ENCODE peak calls at places on chromosomes 2 and 18, in seven cellular contexts. One of them, this sample, is unnamed.

GRCh38 chr2:157785200-157785599 is 90.9 kb downstream of the ACVR1 start:
- DNase-seq in dorsolateral prefrontal cortex: no peak
- DNase-seq in GM13977: no peak
- DNase-seq in NCI-H2171: no peak
- DNase-seq in stimulated activated CD8-positive, alpha-beta memory T cell treated with anti-CD3 and anti-CD28 coated beads, Interleukin-12 subunit alpha, Interleukin-12 subunit beta, amount 100 ng/mL, for 1 hour: no peak
- DNase-seq in T-helper 2 cell: no peak
- DNase-seq in GM03348: no peak
- DNase-seq in this sample: peak

GRCh38 chr2:223725494-223725893 is 111.9 kb downstream of the AP1S3 start:
- DNase-seq in dorsolateral prefrontal cortex: peak
- DNase-seq in GM13977: no peak
- DNase-seq in NCI-H2171: no peak
- DNase-seq in stimulated activated CD8-positive, alpha-beta memory T cell treated with anti-CD3 and anti-CD28 coated beads, Interleukin-12 subunit alpha, Interleukin-12 subunit beta, amount 100 ng/mL, for 1 hour: no peak
- DNase-seq in T-helper 2 cell: no peak
- DNase-seq in GM03348: peak
- DNase-seq in this sample: peak

GRCh38 chr2:132871829-132872228 is 201.8 kb upstream of the LYPD1 start:
- DNase-seq in dorsolateral prefrontal cortex: no peak
- DNase-seq in GM13977: no peak
- DNase-seq in NCI-H2171: no peak
- DNase-seq in stimulated activated CD8-positive, alpha-beta memory T cell treated with anti-CD3 and anti-CD28 coated beads, Interleukin-12 subunit alpha, Interleukin-12 subunit beta, amount 100 ng/mL, for 1 hour: no peak
- DNase-seq in T-helper 2 cell: no peak
- DNase-seq in GM03348: no peak
- DNase-seq in this sample: no peak

GRCh38 chr2:100054426-100054825 is 88.0 kb downstream of the AFF3 start:
- DNase-seq in dorsolateral prefrontal cortex: no peak
- DNase-seq in GM13977: no peak
- DNase-seq in NCI-H2171: no peak
- DNase-seq in stimulated activated CD8-positive, alpha-beta memory T cell treated with anti-CD3 and anti-CD28 coated beads, Interleukin-12 subunit alpha, Interleukin-12 subunit beta, amount 100 ng/mL, for 1 hour: no peak
- DNase-seq in T-helper 2 cell: no peak
- DNase-seq in GM03348: no peak
- DNase-seq in this sample: no peak

GRCh38 chr2:148817210-148817708 is 57.8 kb upstream of the KIF5C start:
- DNase-seq in dorsolateral prefrontal cortex: peak
- DNase-seq in GM13977: no peak
- DNase-seq in NCI-H2171: no peak
- DNase-seq in stimulated activated CD8-positive, alpha-beta memory T cell treated with anti-CD3 and anti-CD28 coated beads, Interleukin-12 subunit alpha, Interleukin-12 subunit beta, amount 100 ng/mL, for 1 hour: no peak
- DNase-seq in T-helper 2 cell: no peak
- DNase-seq in GM03348: no peak
- DNase-seq in this sample: no peak

GRCh38 chr2:54483426-54483825 is 27.3 kb downstream of the SPTBN1 start:
- DNase-seq in dorsolateral prefrontal cortex: no peak
- DNase-seq in GM13977: no peak
- DNase-seq in NCI-H2171: no peak
- DNase-seq in stimulated activated CD8-positive, alpha-beta memory T cell treated with anti-CD3 and anti-CD28 coated beads, Interleukin-12 subunit alpha, Interleukin-12 subunit beta, amount 100 ng/mL, for 1 hour: no peak
- DNase-seq in T-helper 2 cell: no peak
- DNase-seq in GM03348: peak
- DNase-seq in this sample: peak

GRCh38 chr2:108417254-108417653 is 31.8 kb upstream of the GCC2 start:
- DNase-seq in dorsolateral prefrontal cortex: no peak
- DNase-seq in GM13977: no peak
- DNase-seq in NCI-H2171: no peak
- DNase-seq in stimulated activated CD8-positive, alpha-beta memory T cell treated with anti-CD3 and anti-CD28 coated beads, Interleukin-12 subunit alpha, Interleukin-12 subunit beta, amount 100 ng/mL, for 1 hour: no peak
- DNase-seq in T-helper 2 cell: no peak
- DNase-seq in GM03348: no peak
- DNase-seq in this sample: no peak

GRCh38 chr2:44169155-44169898 is 652 bp downstream of the PPM1B start:
- DNase-seq in dorsolateral prefrontal cortex: peak
- DNase-seq in GM13977: peak
- DNase-seq in NCI-H2171: peak
- DNase-seq in stimulated activated CD8-positive, alpha-beta memory T cell treated with anti-CD3 and anti-CD28 coated beads, Interleukin-12 subunit alpha, Interleukin-12 subunit beta, amount 100 ng/mL, for 1 hour: peak
- DNase-seq in T-helper 2 cell: peak
- DNase-seq in GM03348: peak
- DNase-seq in this sample: peak

GRCh38 chr2:240126731-240127130 is 9.4 kb downstream of the COPS9 start:
- DNase-seq in dorsolateral prefrontal cortex: no peak
- DNase-seq in GM13977: no peak
- DNase-seq in NCI-H2171: no peak
- DNase-seq in stimulated activated CD8-positive, alpha-beta memory T cell treated with anti-CD3 and anti-CD28 coated beads, Interleukin-12 subunit alpha, Interleukin-12 subunit beta, amount 100 ng/mL, for 1 hour: no peak
- DNase-seq in T-helper 2 cell: no peak
- DNase-seq in GM03348: no peak
- DNase-seq in this sample: no peak

GRCh38 chr2:1829831-1830230 is 85.5 kb upstream of the PXDN start:
- DNase-seq in dorsolateral prefrontal cortex: no peak
- DNase-seq in GM13977: no peak
- DNase-seq in NCI-H2171: no peak
- DNase-seq in stimulated activated CD8-positive, alpha-beta memory T cell treated with anti-CD3 and anti-CD28 coated beads, Interleukin-12 subunit alpha, Interleukin-12 subunit beta, amount 100 ng/mL, for 1 hour: no peak
- DNase-seq in T-helper 2 cell: no peak
- DNase-seq in GM03348: no peak
- DNase-seq in this sample: no peak

GRCh38 chr18:58761970-58762780 is 90.9 kb downstream of the MALT1 start:
- DNase-seq in dorsolateral prefrontal cortex: no peak
- DNase-seq in GM13977: peak
- DNase-seq in NCI-H2171: no peak
- DNase-seq in stimulated activated CD8-positive, alpha-beta memory T cell treated with anti-CD3 and anti-CD28 coated beads, Interleukin-12 subunit alpha, Interleukin-12 subunit beta, amount 100 ng/mL, for 1 hour: no peak
- DNase-seq in T-helper 2 cell: no peak
- DNase-seq in GM03348: no peak
- DNase-seq in this sample: no peak

GRCh38 chr2:234686088-234686890 is 189.4 kb upstream of the ARL4C start:
- DNase-seq in dorsolateral prefrontal cortex: no peak
- DNase-seq in GM13977: no peak
- DNase-seq in NCI-H2171: no peak
- DNase-seq in stimulated activated CD8-positive, alpha-beta memory T cell treated with anti-CD3 and anti-CD28 coated beads, Interleukin-12 subunit alpha, Interleukin-12 subunit beta, amount 100 ng/mL, for 1 hour: no peak
- DNase-seq in T-helper 2 cell: no peak
- DNase-seq in GM03348: peak
- DNase-seq in this sample: peak

GRCh38 chr2:33212151-33212550 is 264.3 kb upstream of the RASGRP3 start:
- DNase-seq in dorsolateral prefrontal cortex: no peak
- DNase-seq in GM13977: no peak
- DNase-seq in NCI-H2171: no peak
- DNase-seq in stimulated activated CD8-positive, alpha-beta memory T cell treated with anti-CD3 and anti-CD28 coated beads, Interleukin-12 subunit alpha, Interleukin-12 subunit beta, amount 100 ng/mL, for 1 hour: no peak
- DNase-seq in T-helper 2 cell: no peak
- DNase-seq in GM03348: peak
- DNase-seq in this sample: peak

GRCh38 chr2:12544221-12544558 is 172.5 kb upstream of the TRIB2 start:
- DNase-seq in dorsolateral prefrontal cortex: no peak
- DNase-seq in GM13977: peak
- DNase-seq in NCI-H2171: no peak
- DNase-seq in stimulated activated CD8-positive, alpha-beta memory T cell treated with anti-CD3 and anti-CD28 coated beads, Interleukin-12 subunit alpha, Interleukin-12 subunit beta, amount 100 ng/mL, for 1 hour: no peak
- DNase-seq in T-helper 2 cell: no peak
- DNase-seq in GM03348: no peak
- DNase-seq in this sample: no peak

GRCh38 chr2:10877691-10878111 is 34.0 kb upstream of the KCNF1 start:
- DNase-seq in dorsolateral prefrontal cortex: no peak
- DNase-seq in GM13977: no peak
- DNase-seq in NCI-H2171: no peak
- DNase-seq in stimulated activated CD8-positive, alpha-beta memory T cell treated with anti-CD3 and anti-CD28 coated beads, Interleukin-12 subunit alpha, Interleukin-12 subunit beta, amount 100 ng/mL, for 1 hour: no peak
- DNase-seq in T-helper 2 cell: no peak
- DNase-seq in GM03348: peak
- DNase-seq in this sample: no peak

GRCh38 chr2:44937688-44938240 is 3.7 kb upstream of the SIX3 start:
- DNase-seq in dorsolateral prefrontal cortex: no peak
- DNase-seq in GM13977: no peak
- DNase-seq in NCI-H2171: peak
- DNase-seq in stimulated activated CD8-positive, alpha-beta memory T cell treated with anti-CD3 and anti-CD28 coated beads, Interleukin-12 subunit alpha, Interleukin-12 subunit beta, amount 100 ng/mL, for 1 hour: no peak
- DNase-seq in T-helper 2 cell: no peak
- DNase-seq in GM03348: no peak
- DNase-seq in this sample: no peak

GRCh38 chr2:82790277-82791021 is 1668.6 kb downstream of the SUCLG1 start:
- DNase-seq in dorsolateral prefrontal cortex: no peak
- DNase-seq in GM13977: no peak
- DNase-seq in NCI-H2171: no peak
- DNase-seq in stimulated activated CD8-positive, alpha-beta memory T cell treated with anti-CD3 and anti-CD28 coated beads, Interleukin-12 subunit alpha, Interleukin-12 subunit beta, amount 100 ng/mL, for 1 hour: no peak
- DNase-seq in T-helper 2 cell: no peak
- DNase-seq in GM03348: peak
- DNase-seq in this sample: peak

GRCh38 chr2:67566958-67567635 is 170.0 kb downstream of the ETAA1 start:
- DNase-seq in dorsolateral prefrontal cortex: no peak
- DNase-seq in GM13977: no peak
- DNase-seq in NCI-H2171: no peak
- DNase-seq in stimulated activated CD8-positive, alpha-beta memory T cell treated with anti-CD3 and anti-CD28 coated beads, Interleukin-12 subunit alpha, Interleukin-12 subunit beta, amount 100 ng/mL, for 1 hour: no peak
- DNase-seq in T-helper 2 cell: no peak
- DNase-seq in GM03348: no peak
- DNase-seq in this sample: no peak

GRCh38 chr2:164896634-164897033 is 55.0 kb upstream of the COBLL1 start:
- DNase-seq in dorsolateral prefrontal cortex: no peak
- DNase-seq in GM13977: peak
- DNase-seq in NCI-H2171: peak
- DNase-seq in stimulated activated CD8-positive, alpha-beta memory T cell treated with anti-CD3 and anti-CD28 coated beads, Interleukin-12 subunit alpha, Interleukin-12 subunit beta, amount 100 ng/mL, for 1 hour: no peak
- DNase-seq in T-helper 2 cell: no peak
- DNase-seq in GM03348: peak
- DNase-seq in this sample: peak

GRCh38 chr2:7089898-7090510 is 172.8 kb downstream of the RNF144A start:
- DNase-seq in dorsolateral prefrontal cortex: no peak
- DNase-seq in GM13977: no peak
- DNase-seq in NCI-H2171: no peak
- DNase-seq in stimulated activated CD8-positive, alpha-beta memory T cell treated with anti-CD3 and anti-CD28 coated beads, Interleukin-12 subunit alpha, Interleukin-12 subunit beta, amount 100 ng/mL, for 1 hour: no peak
- DNase-seq in T-helper 2 cell: no peak
- DNase-seq in GM03348: no peak
- DNase-seq in this sample: no peak

GRCh38 chr2:66839551-66840320 is 404.8 kb downstream of the MEIS1 start:
- DNase-seq in dorsolateral prefrontal cortex: no peak
- DNase-seq in GM13977: no peak
- DNase-seq in NCI-H2171: no peak
- DNase-seq in stimulated activated CD8-positive, alpha-beta memory T cell treated with anti-CD3 and anti-CD28 coated beads, Interleukin-12 subunit alpha, Interleukin-12 subunit beta, amount 100 ng/mL, for 1 hour: no peak
- DNase-seq in T-helper 2 cell: no peak
- DNase-seq in GM03348: peak
- DNase-seq in this sample: peak

GRCh38 chr2:107591541-107591940 is 235.2 kb upstream of the RGPD4 start:
- DNase-seq in dorsolateral prefrontal cortex: no peak
- DNase-seq in GM13977: no peak
- DNase-seq in NCI-H2171: no peak
- DNase-seq in stimulated activated CD8-positive, alpha-beta memory T cell treated with anti-CD3 and anti-CD28 coated beads, Interleukin-12 subunit alpha, Interleukin-12 subunit beta, amount 100 ng/mL, for 1 hour: no peak
- DNase-seq in T-helper 2 cell: no peak
- DNase-seq in GM03348: peak
- DNase-seq in this sample: peak

GRCh38 chr2:192515937-192516336 is 321.2 kb upstream of the TMEFF2 start:
- DNase-seq in dorsolateral prefrontal cortex: no peak
- DNase-seq in GM13977: no peak
- DNase-seq in NCI-H2171: no peak
- DNase-seq in stimulated activated CD8-positive, alpha-beta memory T cell treated with anti-CD3 and anti-CD28 coated beads, Interleukin-12 subunit alpha, Interleukin-12 subunit beta, amount 100 ng/mL, for 1 hour: no peak
- DNase-seq in T-helper 2 cell: no peak
- DNase-seq in GM03348: no peak
- DNase-seq in this sample: no peak

GRCh38 chr2:135820003-135820618 is 16.9 kb downstream of the LCT start:
- DNase-seq in dorsolateral prefrontal cortex: no peak
- DNase-seq in GM13977: peak
- DNase-seq in NCI-H2171: no peak
- DNase-seq in stimulated activated CD8-positive, alpha-beta memory T cell treated with anti-CD3 and anti-CD28 coated beads, Interleukin-12 subunit alpha, Interleukin-12 subunit beta, amount 100 ng/mL, for 1 hour: peak
- DNase-seq in T-helper 2 cell: peak
- DNase-seq in GM03348: peak
- DNase-seq in this sample: no peak

GRCh38 chr2:92073815-92074548 is 2797.2 kb upstream of the TEKT4 start:
- DNase-seq in dorsolateral prefrontal cortex: peak
- DNase-seq in GM13977: peak
- DNase-seq in NCI-H2171: no peak
- DNase-seq in stimulated activated CD8-positive, alpha-beta memory T cell treated with anti-CD3 and anti-CD28 coated beads, Interleukin-12 subunit alpha, Interleukin-12 subunit beta, amount 100 ng/mL, for 1 hour: no peak
- DNase-seq in T-helper 2 cell: no peak
- DNase-seq in GM03348: peak
- DNase-seq in this sample: no peak

GRCh38 chr2:219457784-219458369 is 23.2 kb downstream of the SPEG start:
- DNase-seq in dorsolateral prefrontal cortex: no peak
- DNase-seq in GM13977: no peak
- DNase-seq in NCI-H2171: no peak
- DNase-seq in stimulated activated CD8-positive, alpha-beta memory T cell treated with anti-CD3 and anti-CD28 coated beads, Interleukin-12 subunit alpha, Interleukin-12 subunit beta, amount 100 ng/mL, for 1 hour: no peak
- DNase-seq in T-helper 2 cell: no peak
- DNase-seq in GM03348: no peak
- DNase-seq in this sample: no peak